ENCODE peak calls at places on chromosome X, in six cellular contexts. One of them, this sample, is unnamed.

GRCh38 chrX:53263597-53264094 is 17.7 kb downstream of the IQSEC2 start:
- DNase-seq in GM12891: no peak
- DNase-seq in H1: no peak
- DNase-seq in GM12878: no peak
- DNase-seq in HepG2: no peak
- DNase-seq in K562: peak; percentile 72
- DNase-seq in this sample: no peak

GRCh38 chrX:318739-319578 is at the start of gene GTPBP6:
- DNase-seq in GM12891: peak; percentile 90
- DNase-seq in H1: peak; percentile 99
- DNase-seq in GM12878: peak; percentile 99
- DNase-seq in HepG2: peak; percentile 98
- DNase-seq in K562: peak; percentile 82
- DNase-seq in this sample: peak; percentile 91

GRCh38 chrX:13487731-13488505 is 81.5 kb upstream of the EGFL6 start:
- DNase-seq in GM12891: no peak
- DNase-seq in H1: peak; percentile 19
- DNase-seq in GM12878: peak; percentile 72
- DNase-seq in HepG2: peak; percentile 10
- DNase-seq in K562: peak; percentile 12
- DNase-seq in this sample: peak; percentile 15

GRCh38 chrX:25226151-25226550 is 210.4 kb upstream of the ARX start:
- DNase-seq in GM12891: no peak
- DNase-seq in H1: no peak
- DNase-seq in GM12878: no peak
- DNase-seq in HepG2: no peak
- DNase-seq in K562: no peak
- DNase-seq in this sample: no peak

GRCh38 chrX:71439420-71439819 is 73.3 kb downstream of the TAF1 start:
- DNase-seq in GM12891: no peak
- DNase-seq in H1: no peak
- DNase-seq in GM12878: no peak
- DNase-seq in HepG2: no peak
- DNase-seq in K562: no peak
- DNase-seq in this sample: no peak

GRCh38 chrX:12411831-12412230 is 273.6 kb downstream of the FRMPD4 start:
- DNase-seq in GM12891: no peak
- DNase-seq in H1: no peak
- DNase-seq in GM12878: no peak
- DNase-seq in HepG2: no peak
- DNase-seq in K562: no peak
- DNase-seq in this sample: no peak

GRCh38 chrX:47572773-47573333 is 9.4 kb upstream of the TIMP1 start:
- DNase-seq in GM12891: no peak
- DNase-seq in H1: no peak
- DNase-seq in GM12878: no peak
- DNase-seq in HepG2: no peak
- DNase-seq in K562: no peak
- DNase-seq in this sample: no peak

GRCh38 chrX:153387987-153388721 is 13.0 kb downstream of the PNMA6E start:
- DNase-seq in GM12891: no peak
- DNase-seq in H1: no peak
- DNase-seq in GM12878: no peak
- DNase-seq in HepG2: no peak
- DNase-seq in K562: no peak
- DNase-seq in this sample: no peak

GRCh38 chrX:145848451-145848850 is 30.8 kb downstream of the SLITRK2 start:
- DNase-seq in GM12891: no peak
- DNase-seq in H1: no peak
- DNase-seq in GM12878: no peak
- DNase-seq in HepG2: no peak
- DNase-seq in K562: no peak
- DNase-seq in this sample: no peak

GRCh38 chrX:40176256-40176978 is 78.7 kb upstream of the BCOR start:
- DNase-seq in GM12891: no peak
- DNase-seq in H1: no peak
- DNase-seq in GM12878: no peak
- DNase-seq in HepG2: peak; percentile 35
- DNase-seq in K562: peak; percentile 81
- DNase-seq in this sample: no peak

GRCh38 chrX:129665916-129666644 is 11.3 kb upstream of the APLN start:
- DNase-seq in GM12891: no peak
- DNase-seq in H1: no peak
- DNase-seq in GM12878: no peak
- DNase-seq in HepG2: no peak
- DNase-seq in K562: no peak
- DNase-seq in this sample: no peak

GRCh38 chrX:46994096-46994495 is 81.9 kb downstream of the JADE3 start:
- DNase-seq in GM12891: no peak
- DNase-seq in H1: no peak
- DNase-seq in GM12878: no peak
- DNase-seq in HepG2: no peak
- DNase-seq in K562: no peak
- DNase-seq in this sample: no peak

GRCh38 chrX:32877592-32877991 is 333.8 kb downstream of the DMD start:
- DNase-seq in GM12891: no peak
- DNase-seq in H1: no peak
- DNase-seq in GM12878: no peak
- DNase-seq in HepG2: no peak
- DNase-seq in K562: no peak
- DNase-seq in this sample: no peak

GRCh38 chrX:130826249-130826648 is 76.8 kb downstream of the ENOX2 start:
- DNase-seq in GM12891: no peak
- DNase-seq in H1: no peak
- DNase-seq in GM12878: no peak
- DNase-seq in HepG2: no peak
- DNase-seq in K562: no peak
- DNase-seq in this sample: no peak

GRCh38 chrX:13377537-13377936 is 57.7 kb upstream of the ATXN3L start:
- DNase-seq in GM12891: no peak
- DNase-seq in H1: no peak
- DNase-seq in GM12878: no peak
- DNase-seq in HepG2: no peak
- DNase-seq in K562: no peak
- DNase-seq in this sample: no peak

GRCh38 chrX:67555578-67556203 is 11.9 kb downstream of the AR start:
- DNase-seq in GM12891: no peak
- DNase-seq in H1: no peak
- DNase-seq in GM12878: no peak
- DNase-seq in HepG2: peak; percentile 8
- DNase-seq in K562: peak; percentile 41
- DNase-seq in this sample: no peak

GRCh38 chrX:119496521-119496829 is 28.2 kb downstream of the SLC25A5 start:
- DNase-seq in GM12891: no peak
- DNase-seq in H1: no peak
- DNase-seq in GM12878: no peak
- DNase-seq in HepG2: no peak
- DNase-seq in K562: no peak
- DNase-seq in this sample: no peak

GRCh38 chrX:154900323-154900722 is 14.2 kb downstream of the F8A1 start:
- DNase-seq in GM12891: no peak
- DNase-seq in H1: no peak
- DNase-seq in GM12878: no peak
- DNase-seq in HepG2: no peak
- DNase-seq in K562: no peak
- DNase-seq in this sample: no peak

GRCh38 chrX:65643046-65643785 is 24.2 kb upstream of the MSN start:
- DNase-seq in GM12891: no peak
- DNase-seq in H1: no peak
- DNase-seq in GM12878: no peak
- DNase-seq in HepG2: no peak
- DNase-seq in K562: no peak
- DNase-seq in this sample: no peak

DNA sequence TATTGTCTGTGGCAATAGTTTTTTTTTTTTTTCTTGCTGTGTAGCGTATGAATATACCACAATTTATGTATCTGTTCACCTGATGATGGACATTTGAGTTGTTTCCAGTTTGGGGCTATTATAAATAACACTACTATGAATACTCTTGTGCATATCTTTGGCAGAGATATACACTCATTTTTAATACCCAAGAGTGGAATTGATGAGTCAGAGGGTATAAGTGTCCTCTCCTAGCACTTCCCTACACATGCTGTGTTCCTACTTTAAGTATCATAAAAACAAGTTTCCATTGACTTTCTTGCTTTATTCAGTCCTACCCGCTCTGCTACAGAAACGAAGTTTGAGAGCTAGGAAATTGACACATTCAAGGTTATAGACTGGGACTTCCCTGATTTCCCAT is 39.8 kb downstream of the XIAP start:
- DNase-seq in GM12891: no peak
- DNase-seq in H1: no peak
- DNase-seq in GM12878: no peak
- DNase-seq in HepG2: no peak
- DNase-seq in K562: no peak
- DNase-seq in this sample: no peak
- TF ChIP-seq TAF1 in GM12891: no peak
- TF ChIP-seq TAF1 in H1: no peak
- TF ChIP-seq TAF1 in GM12878: no peak
- TF ChIP-seq TAF1 in HepG2: no peak
- TF ChIP-seq TAF1 in K562: no peak
- TF ChIP-seq TAF1 in this sample: no peak

GRCh38 chrX:50436797-50437196 is 33.8 kb downstream of the DGKK start:
- DNase-seq in GM12891: no peak
- DNase-seq in H1: no peak
- DNase-seq in GM12878: no peak
- DNase-seq in HepG2: no peak
- DNase-seq in K562: no peak
- DNase-seq in this sample: no peak
- TF ChIP-seq POLR2AphosphoS5 in GM12891: no peak
- TF ChIP-seq POLR2AphosphoS5 in H1: no peak
- TF ChIP-seq POLR2AphosphoS5 in GM12878: no peak
- TF ChIP-seq POLR2AphosphoS5 in HepG2: no peak
- TF ChIP-seq POLR2AphosphoS5 in K562: no peak
- TF ChIP-seq POLR2AphosphoS5 in this sample: no peak

DNA sequence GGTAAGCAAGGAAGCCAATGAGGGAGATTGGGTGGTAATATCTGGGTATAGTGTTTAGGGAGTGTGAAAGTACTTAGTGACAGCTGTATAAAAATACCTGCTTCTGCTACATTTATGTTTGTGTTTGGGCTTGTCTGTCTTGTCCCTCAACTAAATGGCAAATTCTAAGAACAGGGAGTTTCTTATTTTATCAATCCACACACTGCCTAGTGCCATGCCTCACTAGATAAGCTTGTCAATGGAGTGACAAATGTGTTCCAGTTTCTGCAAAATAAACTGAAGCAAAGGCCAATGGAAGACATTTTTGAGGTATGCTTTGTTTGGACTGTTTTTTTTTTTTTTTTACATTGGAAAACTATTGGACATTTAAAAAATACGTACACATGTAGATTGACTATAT is 418.0 kb downstream of the SH2D1A start:
- DNase-seq in GM12891: no peak
- DNase-seq in H1: no peak
- DNase-seq in GM12878: no peak
- DNase-seq in HepG2: no peak
- DNase-seq in K562: peak; percentile 2
- DNase-seq in this sample: no peak
- TF ChIP-seq POLR2A in GM12891: no peak
- TF ChIP-seq POLR2A in H1: no peak
- TF ChIP-seq POLR2A in GM12878: no peak
- TF ChIP-seq POLR2A in HepG2: no peak
- TF ChIP-seq POLR2A in K562: no peak
- TF ChIP-seq POLR2A in this sample: no peak

GRCh38 chrX:15269120-15269519 is 763 bp downstream of the ASB9 start:
- DNase-seq in GM12891: no peak
- DNase-seq in H1: no peak
- DNase-seq in GM12878: no peak
- DNase-seq in HepG2: peak; percentile 12
- DNase-seq in K562: no peak
- DNase-seq in this sample: no peak
- TF ChIP-seq TAF1 in GM12891: no peak
- TF ChIP-seq TAF1 in H1: no peak
- TF ChIP-seq TAF1 in GM12878: no peak
- TF ChIP-seq TAF1 in HepG2: no peak
- TF ChIP-seq TAF1 in K562: no peak
- TF ChIP-seq TAF1 in this sample: no peak

GRCh38 chrX:114097411-114097810 is 486.5 kb upstream of the HTR2C start:
- DNase-seq in GM12891: no peak
- DNase-seq in H1: no peak
- DNase-seq in GM12878: no peak
- DNase-seq in HepG2: no peak
- DNase-seq in K562: no peak
- DNase-seq in this sample: no peak
- TF ChIP-seq POLR2AphosphoS5 in GM12891: no peak
- TF ChIP-seq POLR2AphosphoS5 in H1: no peak
- TF ChIP-seq POLR2AphosphoS5 in GM12878: no peak
- TF ChIP-seq POLR2AphosphoS5 in HepG2: no peak
- TF ChIP-seq POLR2AphosphoS5 in K562: no peak
- TF ChIP-seq POLR2AphosphoS5 in this sample: no peak

GRCh38 chrX:77785746-77786548 is at the start of gene ATRX:
- DNase-seq in GM12891: peak; percentile 48
- DNase-seq in H1: peak; percentile 23
- DNase-seq in GM12878: peak; percentile 50
- DNase-seq in HepG2: peak; percentile 82
- DNase-seq in K562: peak; percentile 28
- DNase-seq in this sample: peak; percentile 56
- TF ChIP-seq POLR2A in GM12891: peak; percentile 84
- TF ChIP-seq POLR2A in H1: peak; percentile 95
- TF ChIP-seq POLR2A in GM12878: peak; percentile 94
- TF ChIP-seq POLR2A in HepG2: peak; percentile 73
- TF ChIP-seq POLR2A in K562: peak; percentile 84
- TF ChIP-seq POLR2A in this sample: peak; percentile 86

GRCh38 chrX:9227276-9227675 is 193.3 kb upstream of the FAM9B start:
- DNase-seq in GM12891: no peak
- DNase-seq in H1: no peak
- DNase-seq in GM12878: no peak
- DNase-seq in HepG2: no peak
- DNase-seq in K562: no peak
- DNase-seq in this sample: no peak
- TF ChIP-seq TAF1 in GM12891: no peak
- TF ChIP-seq TAF1 in H1: no peak
- TF ChIP-seq TAF1 in GM12878: no peak
- TF ChIP-seq TAF1 in HepG2: no peak
- TF ChIP-seq TAF1 in K562: no peak
- TF ChIP-seq TAF1 in this sample: no peak

DNA sequence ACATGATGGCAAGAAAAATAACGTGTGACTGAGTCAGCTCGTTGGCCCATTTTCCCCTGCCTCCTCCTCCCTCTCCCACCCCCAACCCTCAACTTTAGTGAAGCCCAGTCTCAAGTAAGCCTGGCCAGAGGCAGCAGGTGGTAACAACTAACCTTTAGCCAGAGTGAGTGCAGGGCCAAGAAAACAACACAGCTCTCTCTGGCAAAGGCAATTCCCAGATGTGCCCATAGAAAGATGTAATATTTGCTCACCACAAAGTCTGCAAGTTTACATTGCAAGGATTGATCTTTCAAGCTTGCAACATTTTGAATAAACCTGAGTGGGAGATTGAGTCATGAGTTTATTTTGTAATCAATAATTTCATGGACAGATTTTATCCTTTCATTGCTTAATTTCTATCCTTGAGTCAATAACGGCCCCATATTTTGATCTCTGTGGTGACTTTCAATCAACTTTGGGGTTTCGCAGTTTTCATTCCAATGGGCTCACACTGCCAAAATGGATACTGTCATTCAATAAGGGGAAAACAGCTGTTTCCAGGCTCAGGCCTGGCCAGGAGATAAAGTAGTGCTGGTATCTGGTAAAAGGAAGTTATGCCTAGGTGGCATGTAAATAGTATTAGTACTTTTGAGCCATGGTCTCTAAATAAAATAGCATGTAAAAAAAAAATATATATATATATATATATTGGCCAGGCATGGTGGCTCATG is 130.7 kb upstream of the TMEM164 start:
- DNase-seq in GM12891: no peak
- DNase-seq in H1: no peak
- DNase-seq in GM12878: no peak
- DNase-seq in HepG2: peak; percentile 70
- DNase-seq in K562: no peak
- DNase-seq in this sample: no peak
- TF ChIP-seq POLR2AphosphoS5 in GM12891: no peak
- TF ChIP-seq POLR2AphosphoS5 in H1: no peak
- TF ChIP-seq POLR2AphosphoS5 in GM12878: no peak
- TF ChIP-seq POLR2AphosphoS5 in HepG2: no peak
- TF ChIP-seq POLR2AphosphoS5 in K562: no peak
- TF ChIP-seq POLR2AphosphoS5 in this sample: no peak

This sample was measured in GM12892.